ENCODE peak calls at places on chromosomes 5 and 9, in nine cellular contexts. D is left ventricle myocardium superior, G is Ammon's horn, U is AG04450, H is cardiac muscle cell, W is colonic mucosa, J is left colon, R is AML-193, T is iris pigment epithelial cell. S is an unnamed sample.

GRCh38 chr5:124842725-124843595 is 96.5 kb upstream of the ZNF608 start:
- DNase-seq in H (no peak), T (no peak), J (no peak), W (no peak), U (no peak), D (no peak), G (no peak), R (no peak), S (no peak)

GRCh38 chr9:116090030-116090770 is 63.4 kb upstream of the PAPPA start:
- DNase-seq in J (no peak), U (no peak), D (no peak), H (no peak), R (no peak), W (no peak), T (no peak), G (no peak), S (no peak)

GRCh38 chr5:67354051-67354450 is 157.5 kb upstream of the CD180 start:
- DNase-seq in W (no peak), H (no peak), J (no peak), U (no peak), D (no peak), R (no peak), G (no peak), T (no peak), S (peak)

GRCh38 chr5:151096001-151096373 is 15.2 kb upstream of the TNIP1 start:
- DNase-seq in D (no peak), R (no peak), U (no peak), G (no peak), T (no peak), W (peak), J (peak), H (no peak), S (no peak)

GRCh38 chr5:127757576-127757975 is 54.4 kb downstream of the CCDC192 start:
- DNase-seq in G (peak), R (peak), T (peak), D (no peak), J (peak), W (peak), H (peak), U (no peak), S (peak)

GRCh38 chr9:91131433-91131839 is 230.3 kb downstream of the AUH start:
- DNase-seq in G (no peak), J (peak), R (peak), W (peak), D (no peak), U (peak), H (no peak), T (peak), S (no peak)

GRCh38 chr5:57532513-57533497 is 50.2 kb upstream of the ACTBL2 start:
- DNase-seq in J (no peak), T (peak), H (no peak), G (no peak), R (no peak), U (no peak), D (no peak), W (no peak), S (no peak)

GRCh38 chr9:132328580-132328979 is 26.2 kb downstream of the SETX start:
- DNase-seq in W (no peak), H (no peak), D (no peak), R (no peak), U (no peak), G (no peak), J (no peak), T (no peak), S (no peak)

GRCh38 chr9:15725953-15726352 is 173.1 kb downstream of the CCDC171 start:
- DNase-seq in T (no peak), J (no peak), D (no peak), R (no peak), G (no peak), H (no peak), W (no peak), U (no peak), S (no peak)